ENCODE peak calls at places on chromosomes 4 and X, in six cellular contexts. D is ovary, B is hepatocyte, U is SJSA1, H is RWPE1, Y is spleen. C is an unnamed sample.
A peak's percentile ranks its signal among the peaks of the same experiment; 100 is the strongest.

GRCh38 chr4:4854649-4855292 is 4.7 kb upstream of the MSX1 start:
- DNase-seq in H (no peak), B (no peak), D (no peak), U (no peak), Y (peak; percentile 73), C (peak; percentile 76)

GRCh38 chr4:83356899-83357661 is 22.4 kb upstream of the HPSE start:
- DNase-seq in U (peak; percentile 92), H (peak; percentile 66), Y (no peak), B (peak; percentile 63), D (no peak), C (peak; percentile 63)

GRCh38 chr4:126051709-126052424 is 737.1 kb downstream of the FAT4 start:
- DNase-seq in Y (no peak), H (no peak), D (no peak), U (peak; percentile 31), B (peak; percentile 54), C (no peak)

GRCh38 chr4:71958978-71959377 is 72.8 kb upstream of the NPFFR2 start:
- DNase-seq in U (no peak), H (no peak), B (no peak), D (no peak), Y (no peak), C (no peak)

GRCh38 chrX:9420513-9420912 is 44.3 kb upstream of the TBL1X start:
- DNase-seq in Y (no peak), U (no peak), H (no peak), D (no peak), B (no peak), C (no peak)

GRCh38 chrX:17798921-17799320 is 61.6 kb downstream of the SCML1 start:
- DNase-seq in B (no peak), D (no peak), Y (no peak), U (no peak), H (no peak), C (no peak)

GRCh38 chrX:131830400-131831184 is 192.5 kb upstream of the STK26 start:
- DNase-seq in B (peak; percentile 71), H (peak; percentile 1), Y (peak; percentile 80), D (peak; percentile 79), U (peak; percentile 88), C (peak; percentile 36)

GRCh38 chrX:86154586-86154985 is 6.3 kb downstream of the DACH2 start:
- DNase-seq in U (no peak), D (no peak), Y (no peak), H (no peak), B (no peak), C (no peak)

GRCh38 chr4:1329408-1330371 is 17.3 kb upstream of the UVSSA start:
- DNase-seq in Y (peak; percentile 72), H (peak; percentile 64), D (peak; percentile 20), B (no peak), U (no peak), C (peak; percentile 80)

GRCh38 chrX:97685753-97686152 is 802.0 kb downstream of the RPA4 start:
- DNase-seq in Y (no peak), D (no peak), U (peak; percentile 0), H (peak; percentile 20), B (peak; percentile 57), C (peak; percentile 10)

GRCh38 chr4:160450861-160451260 is 1348.0 kb downstream of the RAPGEF2 start:
- DNase-seq in H (no peak), B (no peak), U (no peak), D (no peak), Y (no peak), C (no peak)

DNA sequence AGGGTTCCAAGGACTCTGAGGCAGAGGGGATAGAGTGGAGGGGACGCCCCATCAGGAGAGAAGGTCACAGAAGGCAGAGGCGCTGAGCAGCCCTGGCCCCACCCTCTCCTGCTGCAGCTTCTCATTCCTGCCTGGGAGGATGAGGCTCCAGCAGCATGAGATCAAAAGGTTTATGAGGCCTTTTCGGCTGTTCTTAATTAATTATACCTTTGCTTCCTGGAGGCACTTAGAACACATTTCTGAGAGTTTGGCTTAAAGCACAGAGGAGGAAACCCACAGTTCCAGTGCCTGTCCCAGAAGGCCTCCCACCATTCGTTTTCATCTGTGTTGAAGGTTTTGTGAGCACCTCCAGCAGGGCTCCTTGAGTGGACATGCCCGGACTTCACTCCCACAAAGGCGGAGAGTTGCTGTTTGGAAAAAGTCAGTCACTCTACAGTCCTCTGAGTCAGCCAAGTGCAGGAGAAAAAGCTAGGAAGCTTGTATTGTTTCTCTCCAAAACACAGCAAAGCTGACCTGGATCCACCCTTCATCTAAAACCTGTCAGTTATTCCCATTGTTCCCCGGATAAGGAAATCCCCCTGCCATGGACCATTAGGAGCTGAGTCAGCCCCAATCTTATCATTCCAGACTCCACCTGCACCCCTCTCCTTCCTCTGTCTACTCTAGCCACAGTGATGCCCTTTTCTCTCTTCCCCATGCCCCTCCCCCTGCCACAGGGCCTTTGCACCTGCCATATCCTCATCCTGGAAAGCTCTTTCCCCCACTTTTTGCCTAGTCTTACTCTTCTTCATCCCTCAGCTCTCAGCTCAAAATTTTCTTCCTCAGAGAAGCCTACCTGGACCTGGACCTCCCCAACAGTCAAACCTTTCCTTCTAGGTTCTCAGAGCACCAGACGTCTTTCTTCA is 276.8 kb downstream of the FBXW7 start:
- DNase-seq in U (peak; percentile 23), B (peak; percentile 23), Y (no peak), D (no peak), H (peak; percentile 73), C (no peak)
- H3K27ac ChIP-seq in U (peak overlapping the region; percentile 9), B (peak overlapping the region; percentile 52), Y (no peak overlapping the region), D (no peak overlapping the region), H (peak overlapping the region; percentile 100), C (peak overlapping the region; percentile 83)

DNA sequence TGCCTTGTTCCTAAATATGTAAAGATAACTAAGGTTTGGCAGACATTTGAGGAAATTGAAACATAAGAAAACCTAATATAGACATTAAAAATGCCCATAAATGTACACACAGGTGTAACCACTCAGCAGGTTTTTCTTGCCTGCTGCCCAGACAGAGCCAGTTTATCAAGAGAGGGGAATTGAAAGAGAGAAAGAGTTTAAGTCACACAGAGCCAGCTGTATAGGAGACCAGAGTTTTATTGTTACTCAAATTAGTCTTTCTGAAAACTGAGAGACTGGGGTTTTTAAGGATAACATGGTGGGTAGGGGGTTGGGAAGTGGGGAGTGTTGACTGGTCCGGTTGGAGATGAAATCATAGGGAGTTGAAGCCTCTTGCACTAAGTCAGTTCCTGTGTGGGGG is 119.0 kb downstream of the CFAP299 start:
- DNase-seq in Y (no peak), B (no peak), H (no peak), D (no peak), U (no peak), C (no peak)
- H3K27ac ChIP-seq in Y (no peak overlapping the region), B (no peak overlapping the region), H (no peak overlapping the region), D (no peak overlapping the region), U (no peak overlapping the region), C (no peak overlapping the region)

DNA sequence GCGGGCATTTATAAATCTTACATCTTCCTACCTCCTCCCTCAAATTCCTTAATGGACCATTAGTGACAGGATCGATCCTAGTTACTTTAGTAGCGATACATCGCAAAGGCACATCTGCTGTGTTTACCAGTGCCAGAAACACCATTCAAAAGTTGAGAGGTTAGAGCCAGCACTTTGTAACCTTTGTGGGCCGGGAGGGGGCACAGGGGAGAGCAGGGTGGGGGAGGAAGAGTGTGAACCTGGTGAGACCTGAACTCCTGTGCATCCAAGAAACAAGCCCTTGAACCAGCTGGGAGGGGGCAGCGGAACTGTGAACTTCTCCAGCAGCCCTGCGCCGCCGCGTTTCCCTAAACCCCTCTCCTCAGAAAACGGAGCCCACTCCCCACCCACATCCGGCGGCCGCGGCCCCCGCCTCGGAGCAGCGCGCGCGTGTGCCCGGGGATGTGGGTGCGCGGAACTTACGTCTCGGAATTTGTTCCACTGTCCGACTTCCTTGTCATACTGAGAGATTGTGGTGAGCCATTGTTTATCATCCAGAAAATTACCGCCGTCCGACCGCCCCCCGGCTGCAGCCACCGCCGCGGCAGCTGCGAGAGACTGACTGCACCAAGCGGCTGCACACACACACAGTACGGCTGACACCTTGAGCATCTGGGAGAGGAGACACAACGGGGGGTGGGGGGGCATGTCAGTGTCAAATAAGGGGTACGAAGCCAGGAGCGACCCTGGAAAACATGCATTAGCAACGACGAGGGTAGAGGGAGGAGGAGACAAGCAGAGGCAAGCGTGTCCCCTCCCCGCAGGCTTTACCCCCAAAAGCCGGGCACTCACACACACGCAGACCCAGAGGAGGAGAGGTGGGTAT is 539 bp downstream of the SPOCK3 start:
- DNase-seq in B (peak; percentile 28), Y (no peak), H (no peak), U (peak; percentile 3), D (no peak), C (peak; percentile 81)
- H3K27ac ChIP-seq in B (no peak overlapping the region), Y (no peak overlapping the region), H (no peak overlapping the region), U (no peak overlapping the region), D (no peak overlapping the region), C (no peak overlapping the region)

GRCh38 chr4:15013585-15013984 is 11.3 kb downstream of the CPEB2 start:
- DNase-seq in U (no peak), B (no peak), Y (no peak), D (no peak), H (no peak), C (no peak)

GRCh38 chr4:15015170-15015569 is 12.9 kb downstream of the CPEB2 start:
- DNase-seq in Y (no peak), H (no peak), B (no peak), U (no peak), D (no peak), C (no peak)

GRCh38 chr4:15011166-15011565 is 8.9 kb downstream of the CPEB2 start:
- DNase-seq in Y (no peak), H (no peak), D (no peak), U (no peak), B (no peak), C (no peak)

GRCh38 chr4:15010038-15010585 is 7.8 kb downstream of the CPEB2 start:
- DNase-seq in U (no peak), B (no peak), D (no peak), Y (no peak), H (no peak), C (no peak)

GRCh38 chr4:15012017-15012788 is 9.9 kb downstream of the CPEB2 start:
- DNase-seq in D (no peak), B (no peak), U (no peak), Y (no peak), H (no peak), C (no peak)
- H3K27ac ChIP-seq in D (no peak overlapping the region), B (no peak overlapping the region), U (no peak overlapping the region), Y (no peak overlapping the region), H (no peak overlapping the region), C (peak overlapping the region; percentile 8)

GRCh38 chr4:22881416-22881815 is 188.7 kb downstream of the GBA3 start:
- DNase-seq in U (no peak), D (no peak), B (no peak), Y (no peak), H (no peak), C (no peak)
- H3K27ac ChIP-seq in U (no peak overlapping the region), D (no peak overlapping the region), B (no peak overlapping the region), Y (no peak overlapping the region), H (no peak overlapping the region), C (no peak overlapping the region)

C was measured in osteoblast.